ENCODE peak calls at places on chromosomes 4 and X, in eight cellular contexts. W is A172; G is Calu3; E is activated naive CD4-positive, alpha-beta T cell; H is NCI-H1092 treated with DMSO at 0.1 percent for 48 hours; B is psoas muscle; U is PC-3; I is H9. J is an unnamed sample.

GRCh38 chrX:68808686-68809357 is 20.0 kb upstream of the EFNB1 start:
- DNase-seq in W (no peak), G (no peak), E (no peak), H (peak), B (peak), U (peak), I (peak), J (no peak)

GRCh38 chr4:16109256-16109655 is 25.4 kb upstream of the PROM1 start:
- DNase-seq in W (no peak), G (no peak), E (no peak), H (no peak), B (no peak), U (no peak), I (no peak), J (no peak)

GRCh38 chrX:119292445-119292844 is 56.4 kb downstream of the PGRMC1 start:
- DNase-seq in W (no peak), G (no peak), E (no peak), H (no peak), B (no peak), U (peak), I (no peak), J (peak)

GRCh38 chr4:184163813-184164212 is 53.9 kb downstream of the ENPP6 start:
- DNase-seq in W (peak), G (peak), E (no peak), H (no peak), B (no peak), U (peak), I (peak), J (peak)

GRCh38 chrX:11427082-11428033 is 134.1 kb downstream of the AMELX start:
- DNase-seq in W (no peak), G (peak), E (no peak), H (no peak), B (peak), U (peak), I (peak), J (no peak)

GRCh38 chr4:188016754-188017153 is 21.2 kb downstream of the ZFP42 start:
- DNase-seq in W (no peak), G (no peak), E (no peak), H (no peak), B (no peak), U (no peak), I (peak), J (no peak)

GRCh38 chrX:56745019-56745418 is 16.0 kb downstream of the NBDY start:
- DNase-seq in W (peak), G (no peak), E (no peak), H (no peak), B (no peak), U (peak), I (no peak), J (no peak)

GRCh38 chrX:24643116-24643515 is 4.0 kb downstream of the PCYT1B start:
- DNase-seq in W (peak), G (no peak), E (no peak), H (no peak), B (no peak), U (peak), I (no peak), J (no peak)

GRCh38 chr4:102492531-102493241 is 8.5 kb upstream of the NFKB1 start:
- DNase-seq in W (no peak), G (no peak), E (no peak), H (no peak), B (no peak), U (peak), I (no peak), J (no peak)

GRCh38 chr4:98775672-98776071 is 117.3 kb upstream of the TSPAN5 start:
- DNase-seq in W (no peak), G (no peak), E (no peak), H (no peak), B (no peak), U (no peak), I (no peak), J (no peak)

GRCh38 chrX:78105944-78106650 is 2.0 kb downstream of the PGK1 start:
- DNase-seq in W (no peak), G (no peak), E (no peak), H (no peak), B (no peak), U (no peak), I (no peak), J (no peak)

GRCh38 chr4:6273661-6273990 is 4.0 kb downstream of the WFS1 start:
- DNase-seq in W (no peak), G (no peak), E (no peak), H (no peak), B (no peak), U (peak), I (no peak), J (no peak)

GRCh38 chr4:139208404-139208945 is 31.5 kb upstream of the ELF2 start:
- DNase-seq in W (no peak), G (no peak), E (no peak), H (no peak), B (no peak), U (no peak), I (no peak), J (no peak)

GRCh38 chr4:184253072-184253420 is 35.4 kb upstream of the ENPP6 start:
- DNase-seq in W (no peak), G (no peak), E (no peak), H (no peak), B (no peak), U (no peak), I (no peak), J (no peak)

GRCh38 chr4:144507309-144508101 is 138.5 kb upstream of the HHIP start:
- DNase-seq in W (no peak), G (no peak), E (no peak), H (no peak), B (no peak), U (no peak), I (no peak), J (no peak)

J was measured in G401.